ENCODE peak calls at places on chromosomes 11 and 22, in four cellular contexts. J, D, E and C are unnamed samples.

GRCh38 chr11:82927264-82927880 is 25.8 kb downstream of the DDIAS start:
- DNase-seq in E (peak), D (peak), J (peak), C (peak)

GRCh38 chr11:28621648-28622215 is 513.5 kb downstream of the METTL15 start:
- DNase-seq in D (no peak), J (no peak), E (no peak), C (no peak)

GRCh38 chr11:118914178-118914918 is 11.4 kb downstream of the BCL9L start:
- DNase-seq in J (no peak), E (peak), D (no peak), C (no peak)

GRCh38 chr11:1964955-1965354 is 17.8 kb downstream of the MRPL23 start:
- DNase-seq in J (no peak), D (no peak), E (no peak), C (no peak)

GRCh38 chr11:117953029-117953671 is 23.9 kb upstream of the TMPRSS13 start:
- DNase-seq in E (no peak), J (no peak), D (peak), C (no peak)

GRCh38 chr11:1750481-1750839 is at the start of gene IFITM10:
- DNase-seq in D (peak), E (no peak), J (no peak), C (no peak)

GRCh38 chr11:93032580-93032979 is 63.1 kb downstream of the MTNR1B start:
- DNase-seq in D (no peak), E (no peak), J (no peak), C (no peak)

GRCh38 chr11:412641-413119 is 2.1 kb downstream of the SIGIRR start:
- DNase-seq in E (no peak), J (no peak), D (no peak), C (no peak)

GRCh38 chr22:27435839-27436581 is 365.5 kb downstream of the MN1 start:
- DNase-seq in J (no peak), E (no peak), D (no peak), C (no peak)

GRCh38 chr11:23990346-23990745 is 506.5 kb upstream of the LUZP2 start:
- DNase-seq in E (no peak), D (no peak), J (no peak), C (no peak)

GRCh38 chr11:67085617-67086016 is 29.0 kb downstream of the RHOD start:
- DNase-seq in D (no peak), J (no peak), E (no peak), C (no peak)

GRCh38 chr11:8813658-8814057 is 97.3 kb upstream of the AKIP1 start:
- DNase-seq in J (peak), D (peak), E (peak), C (peak)

GRCh38 chr22:32557424-32557823 is 82.8 kb downstream of the FBXO7 start:
- DNase-seq in E (no peak), D (no peak), J (no peak), C (no peak)

GRCh38 chr22:42180349-42180842 is 49.8 kb upstream of the CYP2D6 start:
- DNase-seq in D (peak), E (no peak), J (no peak), C (no peak)

GRCh38 chr11:61728940-61729219 is 23.6 kb upstream of the MYRF start:
- DNase-seq in J (peak), E (no peak), D (no peak), C (no peak)

GRCh38 chr11:63490551-63491239 is at the start of gene PLAAT5:
- DNase-seq in E (no peak), D (no peak), J (no peak), C (no peak)

GRCh38 chr11:14029971-14030531 is 67.5 kb downstream of the SPON1 start:
- DNase-seq in E (no peak), J (no peak), D (no peak), C (no peak)

GRCh38 chr22:30887861-30888260 is 80.7 kb downstream of the MORC2 start:
- DNase-seq in D (no peak), J (no peak), E (no peak), C (no peak)

GRCh38 chr11:12854829-12855228 is 154.3 kb upstream of the RASSF10 start:
- DNase-seq in D (no peak), E (peak), J (no peak), C (no peak)

GRCh38 chr11:75351541-75352416 is at the start of gene ARRB1:
- DNase-seq in D (peak), E (peak), J (no peak), C (no peak)

GRCh38 chr11:75371930-75372876 is 20.7 kb upstream of the ARRB1 start:
- DNase-seq in J (no peak), E (peak), D (no peak), C (peak)

GRCh38 chr11:109424893-109425292 is 2.9 kb downstream of the C11orf87 start:
- DNase-seq in J (no peak), E (peak), D (peak), C (no peak)

GRCh38 chr11:85867751-85868150 is 12.6 kb downstream of the CCDC83 start:
- DNase-seq in J (no peak), E (no peak), D (no peak), C (no peak)

GRCh38 chr11:32328392-32328791 is 106.9 kb downstream of the WT1 start:
- DNase-seq in E (no peak), D (peak), J (no peak), C (no peak)

GRCh38 chr11:75463106-75463774 is 30.2 kb upstream of the KLHL35 start:
- DNase-seq in D (no peak), J (no peak), E (no peak), C (no peak)

GRCh38 chr11:72308226-72309073 is 64.5 kb upstream of the PHOX2A start:
- DNase-seq in E (no peak), J (no peak), D (peak), C (no peak)

GRCh38 chr11:118996926-118997626 is 862 bp upstream of the CENATAC start:
- DNase-seq in D (peak), E (peak), J (no peak), C (no peak)

GRCh38 chr11:123188508-123189165 is 6.4 kb downstream of the CLMP start:
- DNase-seq in E (no peak), J (no peak), D (no peak), C (no peak)

GRCh38 chr22:36211237-36211881 is 9.8 kb upstream of the APOL4 start:
- DNase-seq in D (no peak), E (no peak), J (no peak), C (no peak)

GRCh38 chr11:12494699-12495098 is 117.3 kb downstream of the PARVA start:
- DNase-seq in D (no peak), E (no peak), J (no peak), C (no peak)

GRCh38 chr11:130710442-130711101 is 205.7 kb downstream of the SNX19 start:
- DNase-seq in E (no peak), J (no peak), D (no peak), C (no peak)

GRCh38 chr11:95506777-95507176 is 275.8 kb upstream of the SESN3 start:
- DNase-seq in E (no peak), J (no peak), D (no peak), C (no peak)

GRCh38 chr11:95507794-95508193 is 276.8 kb upstream of the SESN3 start:
- DNase-seq in E (no peak), D (peak), J (no peak), C (no peak)

GRCh38 chr11:95508219-95508880 is 277.3 kb upstream of the SESN3 start:
- DNase-seq in D (no peak), J (no peak), E (no peak), C (no peak)

GRCh38 chr11:95503047-95503446 is 272.0 kb upstream of the SESN3 start:
- DNase-seq in D (no peak), J (no peak), E (no peak), C (no peak)

DNA sequence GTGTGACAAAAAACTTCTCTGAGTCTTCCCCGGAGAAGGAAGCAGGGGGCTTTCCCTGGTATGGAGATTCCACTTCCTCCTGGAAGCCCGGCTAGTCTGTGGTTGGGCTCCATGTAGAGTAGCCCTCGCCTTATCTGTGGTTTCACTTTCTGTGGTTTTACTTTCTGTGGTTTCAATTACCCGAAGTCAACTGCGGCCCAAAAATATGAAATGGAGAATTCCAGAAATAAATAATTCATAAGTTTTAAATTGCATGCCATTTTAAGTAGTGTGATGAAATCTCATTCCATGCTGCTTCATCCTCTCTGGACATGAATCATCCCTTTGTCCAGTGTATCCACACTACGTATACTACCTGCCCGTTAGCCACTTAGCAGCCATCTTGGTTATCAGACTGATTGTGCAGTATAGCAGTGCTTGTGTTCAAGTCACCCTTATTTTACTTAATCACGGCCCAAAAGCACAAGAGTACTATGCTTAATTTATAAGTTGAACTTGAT is 275.0 kb upstream of the SESN3 start:
- DNase-seq in J (no peak), E (no peak), D (no peak), C (no peak)
- TF ChIP-seq SIN3A in J (no peak), E (no peak), D (no peak), C (no peak)

GRCh38 chr11:48244804-48245203 is at the start of gene OR4X2:
- DNase-seq in E (no peak), D (no peak), J (no peak), C (no peak)

GRCh38 chr11:48248902-48249301 is 4.0 kb downstream of the OR4X2 start:
- DNase-seq in E (no peak), D (no peak), J (no peak), C (no peak)
- TF ChIP-seq CTCF in E (no peak), D (no peak), J (no peak), C (no peak)

GRCh38 chr22:43592470-43592869 is 180.7 kb downstream of the MPPED1 start:
- DNase-seq in E (no peak), D (no peak), J (no peak), C (no peak)
- TF ChIP-seq TCF7L2 in E (no peak), D (no peak), J (no peak), C (no peak)

GRCh38 chr11:44417756-44418437 is 108.0 kb upstream of the ALX4 start:
- DNase-seq in J (no peak), E (peak), D (no peak), C (no peak)
- TF ChIP-seq SIN3A in J (no peak), E (no peak), D (no peak), C (no peak)